ENCODE peak calls at places on chromosomes 12 and 14, in five cellular contexts. R, Z, H, K and I are unnamed samples.

GRCh38 chr14:72515779-72516770 is 377.8 kb downstream of the DPF3 start:
- DNase-seq in R (peak; percentile 44), H (peak; percentile 28), K (no peak), Z (no peak), I (no peak)

GRCh38 chr12:29563636-29564035 is 66.2 kb upstream of the OVCH1 start:
- DNase-seq in K (no peak), R (no peak), H (no peak), Z (no peak), I (no peak)

GRCh38 chr14:89268514-89268913 is 148.5 kb downstream of the FOXN3 start:
- DNase-seq in Z (no peak), R (no peak), H (no peak), K (no peak), I (no peak)

GRCh38 chr14:55581011-55581806 is 1.2 kb downstream of the KTN1 start:
- DNase-seq in H (peak; percentile 37), R (peak; percentile 76), Z (no peak), K (peak; percentile 23), I (peak; percentile 64)

GRCh38 chr14:99721792-99722516 is 37.9 kb downstream of the CYP46A1 start:
- DNase-seq in R (no peak), H (no peak), Z (no peak), K (no peak), I (no peak)

GRCh38 chr12:75505706-75506312 is 5.6 kb downstream of the KRR1 start:
- DNase-seq in Z (no peak), R (peak; percentile 66), K (peak; percentile 9), H (peak; percentile 79), I (peak; percentile 42)

GRCh38 chr12:100661300-100661951 is 87.9 kb downstream of the GAS2L3 start:
- DNase-seq in H (no peak), K (no peak), R (peak; percentile 39), Z (no peak), I (no peak)

GRCh38 chr14:44453433-44454171 is 53.5 kb downstream of the FSCB start:
- DNase-seq in R (no peak), Z (no peak), K (no peak), H (no peak), I (no peak)

GRCh38 chr12:115253049-115253448 is 569.1 kb upstream of the TBX3 start:
- DNase-seq in Z (no peak), H (no peak), R (no peak), K (no peak), I (no peak)

GRCh38 chr12:122471324-122472226 is 29.2 kb downstream of the ZCCHC8 start:
- DNase-seq in H (peak; percentile 87), K (peak; percentile 77), Z (peak; percentile 42), R (peak; percentile 82), I (peak; percentile 69)

GRCh38 chr14:31122098-31122611 is 85.4 kb downstream of the HECTD1 start:
- DNase-seq in R (peak; percentile 26), H (peak; percentile 62), Z (no peak), K (no peak), I (no peak)

GRCh38 chr12:55974308-55974724 is 438 bp downstream of the RAB5B start:
- DNase-seq in K (peak; percentile 31), H (peak; percentile 45), Z (no peak), R (peak; percentile 73), I (peak; percentile 79)

GRCh38 chr12:77796775-77797174 is 33.9 kb upstream of the NAV3 start:
- DNase-seq in H (peak; percentile 70), R (peak; percentile 41), K (no peak), Z (no peak), I (no peak)

GRCh38 chr12:85280138-85280983 is at the start of gene ALX1:
- DNase-seq in Z (no peak), R (peak; percentile 50), H (peak; percentile 44), K (no peak), I (peak; percentile 84)

GRCh38 chr12:63353559-63353958 is 202.6 kb upstream of the AVPR1A start:
- DNase-seq in H (peak; percentile 2), K (no peak), Z (no peak), R (peak; percentile 9), I (no peak)

GRCh38 chr12:22684526-22685118 is 59.7 kb downstream of the ETNK1 start:
- DNase-seq in K (peak; percentile 17), H (peak; percentile 70), Z (peak; percentile 22), R (peak; percentile 67), I (peak; percentile 59)

GRCh38 chr12:19181666-19182426 is 52.3 kb downstream of the PLEKHA5 start:
- DNase-seq in R (peak; percentile 47), Z (no peak), H (peak; percentile 49), K (no peak), I (no peak)

GRCh38 chr12:6960291-6961277 is 9.4 kb downstream of the PTPN6 start:
- DNase-seq in K (no peak), H (peak; percentile 33), R (peak; percentile 51), Z (no peak), I (no peak)

GRCh38 chr14:99273724-99274345 is 1.8 kb upstream of the BCL11B start:
- DNase-seq in R (peak; percentile 15), Z (no peak), H (no peak), K (peak; percentile 14), I (peak; percentile 70)

GRCh38 chr12:103538397-103538796 is 42.6 kb upstream of the C12orf42 start:
- DNase-seq in H (no peak), R (peak; percentile 48), Z (no peak), K (no peak), I (no peak)

GRCh38 chr14:71855399-71856036 is 76.7 kb upstream of the RGS6 start:
- DNase-seq in H (peak; percentile 70), R (peak; percentile 76), Z (peak; percentile 46), K (peak; percentile 49), I (peak; percentile 73)

GRCh38 chr12:126196263-126196662 is 1131.0 kb downstream of the AACS start:
- DNase-seq in R (no peak), Z (no peak), K (no peak), H (no peak), I (no peak)

GRCh38 chr14:51651388-51652167 is at the start of gene FRMD6:
- DNase-seq in K (peak; percentile 68), H (peak; percentile 87), R (peak; percentile 96), Z (peak; percentile 68), I (peak; percentile 92)

GRCh38 chr14:102891556-102891955 is 30.9 kb upstream of the AMN start:
- DNase-seq in K (no peak), H (peak; percentile 77), R (peak; percentile 84), Z (no peak), I (no peak)

DNA sequence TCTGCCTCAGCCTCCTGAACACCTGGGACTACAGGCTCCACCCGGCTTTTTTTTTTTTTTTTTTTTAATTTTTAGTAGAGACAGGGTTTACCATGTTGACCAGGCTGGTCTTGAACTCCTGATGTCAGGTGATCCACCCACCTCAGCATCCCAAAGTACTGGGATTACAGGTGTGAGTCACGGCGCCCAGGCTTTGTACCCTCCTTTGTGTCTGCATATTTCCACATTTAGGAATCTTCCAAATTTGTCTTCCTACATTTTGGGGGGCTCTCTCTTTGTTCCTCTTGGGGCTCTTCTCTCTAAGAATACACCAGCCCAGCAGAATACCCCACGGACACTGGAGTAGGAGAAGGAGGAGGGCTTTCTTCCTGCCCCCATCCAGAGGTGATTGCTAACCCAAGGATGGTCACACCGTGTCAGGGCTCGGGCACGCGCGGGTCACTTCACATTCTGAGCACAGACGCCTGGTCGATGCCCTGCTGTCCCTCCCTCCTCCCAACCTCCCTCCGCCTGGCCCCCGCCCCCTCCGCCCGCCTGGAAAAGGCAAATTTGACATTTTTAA is 2.1 kb upstream of the DNAJC22 start:
- DNase-seq in Z (no peak), R (no peak), K (no peak), H (no peak), I (no peak)
- TF ChIP-seq EZH2 in Z (no peak), R (no peak), K (no peak), H (peak; percentile 25), I (no peak)

GRCh38 chr14:96120392-96120791 is 81.2 kb downstream of the C14orf132 start:
- DNase-seq in H (no peak), K (no peak), R (no peak), Z (no peak), I (no peak)

GRCh38 chr14:96122496-96122895 is 82.1 kb upstream of the BDKRB2 start:
- DNase-seq in H (peak; percentile 95), R (peak; percentile 58), K (no peak), Z (no peak), I (no peak)

GRCh38 chr14:96119947-96120346 is 80.8 kb downstream of the C14orf132 start:
- DNase-seq in Z (no peak), H (peak; percentile 75), R (no peak), K (no peak), I (no peak)

GRCh38 chr14:96120941-96121340 is 81.8 kb downstream of the C14orf132 start:
- DNase-seq in R (no peak), H (no peak), K (no peak), Z (no peak), I (no peak)

DNA sequence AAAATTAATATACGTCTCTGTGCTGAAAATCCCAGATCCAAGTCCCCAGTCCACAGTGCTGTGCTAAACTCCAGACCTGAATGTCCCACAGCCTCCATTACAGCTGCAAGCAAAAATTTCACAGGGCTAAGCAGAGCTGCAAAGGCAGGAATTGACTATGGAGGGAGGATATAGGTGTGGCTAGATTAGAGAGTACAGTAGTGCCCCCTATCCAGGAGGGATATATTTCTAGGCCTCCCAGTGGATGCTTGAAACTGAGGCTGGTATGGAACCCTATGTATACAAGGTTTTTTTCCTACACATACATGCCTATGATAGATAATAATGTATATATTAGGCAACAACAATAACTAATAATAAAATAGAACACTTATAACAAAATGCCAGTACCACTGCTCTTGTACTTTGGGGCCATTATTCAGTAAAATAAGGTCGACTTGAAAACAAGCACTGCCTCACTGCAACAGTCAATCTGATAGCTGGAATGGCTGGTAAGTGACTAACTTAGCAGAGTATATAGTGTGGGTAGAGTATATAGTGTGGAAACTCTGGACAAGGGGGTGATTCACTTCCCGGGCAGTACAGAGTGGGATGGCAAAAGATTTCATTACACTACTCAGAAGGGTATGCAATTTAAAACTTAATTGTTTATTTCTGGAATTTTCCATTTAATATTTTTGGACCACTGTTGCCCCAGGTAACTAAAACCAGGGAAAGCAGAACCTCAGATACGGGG is 82.7 kb downstream of the C14orf132 start:
- DNase-seq in H (peak; percentile 82), Z (no peak), R (peak; percentile 84), K (no peak), I (no peak)
- H2AFZ ChIP-seq in H (no peak overlapping the region), Z (no peak overlapping the region), R (peak overlapping the region; percentile 74), K (no peak overlapping the region), I (no peak overlapping the region)

DNA sequence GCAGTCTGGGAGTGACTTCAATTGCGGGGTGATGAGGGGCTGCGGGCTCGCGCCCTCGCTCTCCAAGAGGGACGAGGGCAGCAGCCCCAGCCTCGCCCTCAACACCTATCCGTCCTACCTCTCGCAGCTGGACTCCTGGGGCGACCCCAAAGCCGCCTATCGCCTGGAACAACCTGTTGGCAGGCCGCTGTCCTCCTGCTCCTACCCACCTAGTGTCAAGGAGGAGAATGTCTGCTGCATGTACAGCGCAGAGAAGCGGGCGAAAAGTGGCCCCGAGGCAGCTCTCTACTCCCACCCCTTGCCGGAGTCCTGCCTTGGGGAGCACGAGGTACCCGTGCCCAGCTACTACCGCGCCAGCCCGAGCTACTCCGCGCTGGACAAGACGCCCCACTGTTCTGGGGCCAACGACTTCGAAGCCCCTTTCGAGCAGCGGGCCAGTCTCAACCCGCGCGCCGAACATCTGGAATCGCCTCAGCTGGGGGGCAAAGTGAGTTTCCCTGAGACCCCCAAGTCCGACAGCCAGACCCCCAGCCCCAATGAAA is 483 bp downstream of the HOXC10 start:
- DNase-seq in Z (no peak), R (peak; percentile 31), K (no peak), H (no peak), I (no peak)
- TF ChIP-seq EZH2 in Z (no peak), R (peak; percentile 94), K (no peak), H (peak; percentile 91), I (no peak)

DNA sequence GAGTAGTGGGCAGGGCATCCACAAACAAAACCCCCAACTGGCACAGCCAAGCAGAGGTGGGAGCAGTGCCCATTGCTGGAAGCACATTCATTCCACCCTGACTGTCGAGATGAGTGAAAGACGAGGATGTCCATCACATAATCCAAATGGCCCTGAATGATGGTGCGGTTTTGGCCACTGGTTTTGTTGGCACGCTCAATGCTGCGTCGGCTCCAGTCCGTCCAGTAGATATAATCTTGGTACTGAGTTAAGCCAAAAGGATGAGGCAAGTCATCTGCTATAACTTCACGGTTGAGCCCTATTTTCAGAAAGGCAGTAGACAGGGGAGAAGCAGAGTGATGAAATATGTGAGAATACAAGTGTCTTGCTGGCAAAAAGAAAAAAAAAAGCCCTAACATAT is 88.1 kb downstream of the BCL2L14 start:
- DNase-seq in K (no peak), H (peak; percentile 44), Z (no peak), R (no peak), I (no peak)
- H2AFZ ChIP-seq in K (no peak overlapping the region), H (no peak overlapping the region), Z (no peak overlapping the region), R (no peak overlapping the region), I (no peak overlapping the region)